ENCODE peak calls at places on chromosomes 16 and 17, in four cellular contexts. F is nephron progenitor cell; D is NCI-H1048; X is CD8-positive, alpha-beta T cell. U is an unnamed sample.

GRCh38 chr17:55177159-55177913 is 87.4 kb upstream of the HLF start:
- DNase-seq in D (no peak), X (no peak), F (no peak), U (no peak)

GRCh38 chr17:1009411-1010085 is 12.6 kb downstream of the TIMM22 start:
- DNase-seq in F (no peak), D (no peak), X (no peak), U (no peak)

GRCh38 chr17:67211742-67212141 is 33.3 kb downstream of the HELZ start:
- DNase-seq in F (no peak), X (no peak), D (no peak), U (no peak)

GRCh38 chr16:27639588-27640276 is 89.8 kb downstream of the KATNIP start:
- DNase-seq in X (no peak), D (no peak), F (peak), U (peak)

GRCh38 chr16:48959204-48959603 is 322.4 kb downstream of the CBLN1 start:
- DNase-seq in F (no peak), D (no peak), X (no peak), U (no peak)

GRCh38 chr17:82754297-82755208 is 2.7 kb downstream of the TBCD start:
- DNase-seq in F (peak), X (no peak), D (peak), U (peak)

GRCh38 chr16:81505011-81505660 is 60.5 kb downstream of the CMIP start:
- DNase-seq in X (no peak), F (peak), D (no peak), U (no peak)

GRCh38 chr17:41666336-41666680 is 22.4 kb upstream of the EIF1 start:
- DNase-seq in F (no peak), X (peak), D (no peak), U (peak)

GRCh38 chr16:22296225-22297113 is 740 bp upstream of the POLR3E start:
- DNase-seq in X (no peak), D (no peak), F (peak), U (no peak)

GRCh38 chr16:53892155-53892554 is 188.2 kb downstream of the FTO start:
- DNase-seq in D (no peak), X (peak), F (peak), U (peak)